ENCODE peak calls at places on chromosomes 7 and 10, in six cellular contexts. One of them, this sample, is unnamed. For H3K4me1, the result is how much of the 10 kb centered on the place peaks cover.

GRCh38 chr7:137094-137861 is 55.1 kb upstream of the FAM20C start:
- DNase-seq in mesenchymal stem cell: no peak
- DNase-seq in IMR-90: no peak
- DNase-seq in neuronal stem cell: no peak
- DNase-seq in H1: no peak
- DNase-seq in trophoblast cell: no peak
- DNase-seq in this sample: no peak

GRCh38 chr10:17586741-17587720 is 30.1 kb downstream of the HACD1 start:
- DNase-seq in neuronal stem cell: no peak
- DNase-seq in IMR-90: peak
- DNase-seq in mesenchymal stem cell: no peak
- DNase-seq in H1: no peak
- DNase-seq in trophoblast cell: peak
- DNase-seq in this sample: no peak

GRCh38 chr7:30049173-30049572 is 21.0 kb downstream of the PLEKHA8 start:
- DNase-seq in mesenchymal stem cell: no peak
- DNase-seq in trophoblast cell: no peak
- DNase-seq in H1: no peak
- DNase-seq in neuronal stem cell: no peak
- DNase-seq in IMR-90: no peak
- DNase-seq in this sample: no peak

GRCh38 chr7:149781921-149782320 is 8.5 kb upstream of the ZNF467 start:
- DNase-seq in IMR-90: no peak
- DNase-seq in trophoblast cell: no peak
- DNase-seq in mesenchymal stem cell: no peak
- DNase-seq in neuronal stem cell: no peak
- DNase-seq in H1: no peak
- DNase-seq in this sample: no peak

GRCh38 chr7:17234398-17235021 is 63.9 kb upstream of the AHR start:
- DNase-seq in H1: no peak
- DNase-seq in IMR-90: peak
- DNase-seq in neuronal stem cell: no peak
- DNase-seq in trophoblast cell: peak
- DNase-seq in mesenchymal stem cell: peak
- DNase-seq in this sample: no peak

GRCh38 chr10:100874702-100875483 is 37.9 kb upstream of the SLF2 start:
- DNase-seq in mesenchymal stem cell: no peak
- DNase-seq in neuronal stem cell: no peak
- DNase-seq in trophoblast cell: no peak
- DNase-seq in H1: no peak
- DNase-seq in IMR-90: no peak
- DNase-seq in this sample: no peak

GRCh38 chr7:134083766-134084487 is 43.2 kb upstream of the LRGUK start:
- DNase-seq in H1: no peak
- DNase-seq in mesenchymal stem cell: peak
- DNase-seq in neuronal stem cell: no peak
- DNase-seq in IMR-90: peak
- DNase-seq in trophoblast cell: peak
- DNase-seq in this sample: no peak

GRCh38 chr7:100389437-100390088 is 16.3 kb downstream of the PILRA start:
- DNase-seq in neuronal stem cell: no peak
- DNase-seq in H1: no peak
- DNase-seq in IMR-90: no peak
- DNase-seq in mesenchymal stem cell: no peak
- DNase-seq in trophoblast cell: no peak
- DNase-seq in this sample: no peak

GRCh38 chr7:154794147-154794780 is 208.7 kb downstream of the PAXIP1 start:
- DNase-seq in trophoblast cell: peak
- DNase-seq in IMR-90: no peak
- DNase-seq in mesenchymal stem cell: no peak
- DNase-seq in neuronal stem cell: peak
- DNase-seq in H1: no peak
- DNase-seq in this sample: peak

GRCh38 chr7:13411151-13411550 is 578.3 kb downstream of the ETV1 start:
- DNase-seq in H1: no peak
- DNase-seq in IMR-90: no peak
- DNase-seq in mesenchymal stem cell: no peak
- DNase-seq in neuronal stem cell: no peak
- DNase-seq in trophoblast cell: no peak
- DNase-seq in this sample: no peak

GRCh38 chr10:71489077-71489476 is 92.4 kb downstream of the CDH23 start:
- DNase-seq in neuronal stem cell: no peak
- DNase-seq in IMR-90: no peak
- DNase-seq in trophoblast cell: no peak
- DNase-seq in H1: no peak
- DNase-seq in mesenchymal stem cell: no peak
- DNase-seq in this sample: no peak

GRCh38 chr7:157274991-157275427 is 61.8 kb upstream of the DNAJB6 start:
- DNase-seq in neuronal stem cell: no peak
- DNase-seq in IMR-90: peak
- DNase-seq in H1: no peak
- DNase-seq in mesenchymal stem cell: no peak
- DNase-seq in trophoblast cell: no peak
- DNase-seq in this sample: no peak

GRCh38 chr7:140541513-140542192 is 62.3 kb upstream of the MKRN1 start:
- DNase-seq in H1: peak
- DNase-seq in trophoblast cell: no peak
- DNase-seq in neuronal stem cell: peak
- DNase-seq in mesenchymal stem cell: peak
- DNase-seq in IMR-90: peak
- DNase-seq in this sample: peak

GRCh38 chr7:49660976-49661375 is 112.5 kb upstream of the VWC2 start:
- DNase-seq in mesenchymal stem cell: no peak
- DNase-seq in IMR-90: no peak
- DNase-seq in neuronal stem cell: no peak
- DNase-seq in trophoblast cell: no peak
- DNase-seq in H1: no peak
- DNase-seq in this sample: no peak

GRCh38 chr10:60044221-60044620 is 137.9 kb upstream of the CCDC6 start:
- DNase-seq in neuronal stem cell: no peak
- DNase-seq in mesenchymal stem cell: peak
- DNase-seq in H1: no peak
- DNase-seq in IMR-90: peak
- DNase-seq in trophoblast cell: no peak
- DNase-seq in this sample: no peak

DNA sequence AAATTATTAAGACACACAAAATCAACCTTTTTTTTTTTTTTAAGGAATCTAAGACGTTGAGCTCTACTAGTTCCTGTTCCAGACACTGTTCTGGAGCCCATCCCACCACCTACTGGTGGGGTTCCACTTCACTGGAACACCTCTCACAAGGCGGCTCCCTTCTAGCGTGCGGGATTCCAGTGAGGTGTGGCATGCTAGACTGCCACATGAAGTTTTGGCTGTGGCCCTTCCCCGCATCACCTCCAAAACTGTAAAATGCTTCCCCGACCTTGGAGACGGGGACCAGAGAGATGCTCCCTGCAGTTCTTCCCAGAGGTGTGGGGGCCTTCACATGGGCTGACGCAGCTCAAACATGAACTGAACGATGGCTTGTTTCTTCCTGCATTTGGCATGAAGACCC is 12.6 kb downstream of the FAM53B start:
- DNase-seq in trophoblast cell: no peak
- DNase-seq in neuronal stem cell: no peak
- DNase-seq in H1: no peak
- DNase-seq in mesenchymal stem cell: no peak
- DNase-seq in IMR-90: no peak
- DNase-seq in this sample: no peak
- H3K4me1 ChIP-seq in trophoblast cell: under half
- H3K4me1 ChIP-seq in neuronal stem cell: under half
- H3K4me1 ChIP-seq in H1: under half
- H3K4me1 ChIP-seq in mesenchymal stem cell: under half
- H3K4me1 ChIP-seq in IMR-90: under half
- H3K4me1 ChIP-seq in this sample: under half

GRCh38 chr10:35388682-35389081 is 52.4 kb downstream of the CCNY start:
- DNase-seq in mesenchymal stem cell: no peak
- DNase-seq in neuronal stem cell: no peak
- DNase-seq in IMR-90: no peak
- DNase-seq in trophoblast cell: no peak
- DNase-seq in H1: no peak
- DNase-seq in this sample: no peak
- H3K14ac ChIP-seq in mesenchymal stem cell: no peak
- H3K14ac ChIP-seq in neuronal stem cell: no peak
- H3K14ac ChIP-seq in IMR-90: no peak
- H3K14ac ChIP-seq in trophoblast cell: no peak
- H3K14ac ChIP-seq in H1: no peak
- H3K14ac ChIP-seq in this sample: no peak

GRCh38 chr10:110876788-110877187 is 5.1 kb downstream of the PDCD4 start:
- DNase-seq in trophoblast cell: no peak
- DNase-seq in mesenchymal stem cell: no peak
- DNase-seq in neuronal stem cell: no peak
- DNase-seq in IMR-90: no peak
- DNase-seq in H1: no peak
- DNase-seq in this sample: no peak
- H2BK120ac ChIP-seq in trophoblast cell: no peak
- H2BK120ac ChIP-seq in mesenchymal stem cell: no peak
- H2BK120ac ChIP-seq in neuronal stem cell: no peak
- H2BK120ac ChIP-seq in IMR-90: no peak
- H2BK120ac ChIP-seq in H1: no peak
- H2BK120ac ChIP-seq in this sample: no peak

GRCh38 chr10:69453759-69454158 is 2.5 kb downstream of the TSPAN15 start:
- DNase-seq in neuronal stem cell: no peak
- DNase-seq in H1: no peak
- DNase-seq in mesenchymal stem cell: no peak
- DNase-seq in trophoblast cell: no peak
- DNase-seq in IMR-90: no peak
- DNase-seq in this sample: no peak
- H3K4me1 ChIP-seq in neuronal stem cell: under half
- H3K4me1 ChIP-seq in H1: under half
- H3K4me1 ChIP-seq in mesenchymal stem cell: under half
- H3K4me1 ChIP-seq in trophoblast cell: under half
- H3K4me1 ChIP-seq in IMR-90: under half
- H3K4me1 ChIP-seq in this sample: under half

GRCh38 chr7:82633592-82633991 is 190.0 kb upstream of the CACNA2D1 start:
- DNase-seq in H1: no peak
- DNase-seq in mesenchymal stem cell: no peak
- DNase-seq in neuronal stem cell: no peak
- DNase-seq in IMR-90: no peak
- DNase-seq in trophoblast cell: no peak
- DNase-seq in this sample: no peak

GRCh38 chr7:82625377-82625776 is 181.8 kb upstream of the CACNA2D1 start:
- DNase-seq in IMR-90: peak
- DNase-seq in H1: no peak
- DNase-seq in neuronal stem cell: no peak
- DNase-seq in mesenchymal stem cell: no peak
- DNase-seq in trophoblast cell: no peak
- DNase-seq in this sample: no peak

GRCh38 chr7:82624965-82625364 is 181.4 kb upstream of the CACNA2D1 start:
- DNase-seq in mesenchymal stem cell: no peak
- DNase-seq in neuronal stem cell: no peak
- DNase-seq in trophoblast cell: no peak
- DNase-seq in IMR-90: no peak
- DNase-seq in H1: no peak
- DNase-seq in this sample: no peak

GRCh38 chr7:82631998-82632397 is 188.4 kb upstream of the CACNA2D1 start:
- DNase-seq in neuronal stem cell: no peak
- DNase-seq in mesenchymal stem cell: peak
- DNase-seq in H1: no peak
- DNase-seq in trophoblast cell: no peak
- DNase-seq in IMR-90: peak
- DNase-seq in this sample: no peak

GRCh38 chr7:82629583-82629982 is 186.0 kb upstream of the CACNA2D1 start:
- DNase-seq in mesenchymal stem cell: no peak
- DNase-seq in neuronal stem cell: no peak
- DNase-seq in IMR-90: peak
- DNase-seq in trophoblast cell: no peak
- DNase-seq in H1: no peak
- DNase-seq in this sample: no peak
- H3K14ac ChIP-seq in mesenchymal stem cell: no peak
- H3K14ac ChIP-seq in neuronal stem cell: no peak
- H3K14ac ChIP-seq in IMR-90: no peak
- H3K14ac ChIP-seq in trophoblast cell: no peak
- H3K14ac ChIP-seq in H1: no peak
- H3K14ac ChIP-seq in this sample: no peak

GRCh38 chr7:71555758-71556157 is 423.8 kb downstream of the GALNT17 start:
- DNase-seq in neuronal stem cell: no peak
- DNase-seq in IMR-90: no peak
- DNase-seq in H1: no peak
- DNase-seq in trophoblast cell: no peak
- DNase-seq in mesenchymal stem cell: no peak
- DNase-seq in this sample: no peak

GRCh38 chr7:71563276-71563675 is 431.3 kb downstream of the GALNT17 start:
- DNase-seq in IMR-90: no peak
- DNase-seq in mesenchymal stem cell: no peak
- DNase-seq in trophoblast cell: no peak
- DNase-seq in H1: no peak
- DNase-seq in neuronal stem cell: no peak
- DNase-seq in this sample: no peak

GRCh38 chr7:71558806-71559205 is 426.9 kb downstream of the GALNT17 start:
- DNase-seq in IMR-90: no peak
- DNase-seq in neuronal stem cell: no peak
- DNase-seq in mesenchymal stem cell: no peak
- DNase-seq in H1: no peak
- DNase-seq in trophoblast cell: no peak
- DNase-seq in this sample: no peak

GRCh38 chr7:71559214-71559613 is 427.3 kb downstream of the GALNT17 start:
- DNase-seq in trophoblast cell: no peak
- DNase-seq in mesenchymal stem cell: no peak
- DNase-seq in neuronal stem cell: no peak
- DNase-seq in IMR-90: no peak
- DNase-seq in H1: no peak
- DNase-seq in this sample: no peak
- H2BK120ac ChIP-seq in trophoblast cell: no peak
- H2BK120ac ChIP-seq in mesenchymal stem cell: no peak
- H2BK120ac ChIP-seq in neuronal stem cell: no peak
- H2BK120ac ChIP-seq in IMR-90: no peak
- H2BK120ac ChIP-seq in H1: no peak
- H2BK120ac ChIP-seq in this sample: no peak

This sample was measured in H9.